ENCODE peak calls at places on chromosomes 2 and 18, in eight cellular contexts. R is HCT116; S is kidney; Z is HepG2; F is GM23338; M is small intestine; O is sigmoid colon; A is CD8-positive, alpha-beta T cell. N is an unnamed sample. For H3K36me3, the result is how much of the 10 kb centered on the place peaks cover.

GRCh38 chr2:30403592-30404353 is 43.3 kb upstream of the LCLAT1 start:
- DNase-seq in M (peak), Z (no peak), S (no peak), A (no peak), O (no peak), R (no peak), F (no peak), N (no peak)

GRCh38 chr18:70366174-70366573 is 77.3 kb downstream of the SOCS6 start:
- DNase-seq in O (no peak), M (no peak), S (no peak), Z (no peak), A (no peak), R (no peak), F (peak), N (no peak)

GRCh38 chr2:3222636-3223035 is 155.0 kb downstream of the EIPR1 start:
- DNase-seq in R (no peak), A (peak), S (no peak), O (no peak), M (peak), Z (no peak), F (no peak), N (no peak)

GRCh38 chr2:165348441-165348840 is 109.2 kb downstream of the SCN2A start:
- DNase-seq in F (no peak), O (no peak), Z (no peak), A (no peak), R (no peak), S (no peak), M (no peak), N (no peak)

GRCh38 chr2:75698928-75699327 is 11.8 kb downstream of the GCFC2 start:
- DNase-seq in S (no peak), F (no peak), R (no peak), A (no peak), M (no peak), Z (peak), O (no peak), N (no peak)

GRCh38 chr2:203586151-203586550 is 51.0 kb upstream of the RAPH1 start:
- DNase-seq in Z (no peak), F (no peak), A (no peak), O (no peak), S (no peak), R (no peak), M (no peak), N (no peak)

GRCh38 chr18:44715245-44715644 is 34.6 kb downstream of the SETBP1 start:
- DNase-seq in A (no peak), S (peak), O (peak), Z (no peak), R (no peak), M (no peak), F (no peak), N (no peak)

GRCh38 chr18:56043691-56044090 is 455.7 kb upstream of the TCF4 start:
- DNase-seq in M (no peak), Z (no peak), O (peak), R (no peak), S (no peak), F (peak), A (no peak), N (no peak)

GRCh38 chr2:207892676-207893402 is 123.1 kb upstream of the FZD5 start:
- DNase-seq in M (no peak), R (no peak), A (no peak), F (no peak), Z (no peak), O (no peak), S (no peak), N (no peak)

GRCh38 chr18:13527256-13527655 is 199.1 kb downstream of the FAM210A start:
- DNase-seq in R (no peak), A (no peak), M (no peak), S (no peak), Z (no peak), O (no peak), F (no peak), N (no peak)

GRCh38 chr2:188975497-188976102 is 1.4 kb downstream of the COL3A1 start:
- DNase-seq in A (no peak), F (peak), M (peak), Z (no peak), R (no peak), O (peak), S (no peak), N (no peak)

GRCh38 chr2:166238176-166238575 is 110.4 kb upstream of the SCN1A start:
- DNase-seq in A (no peak), S (no peak), Z (no peak), O (no peak), R (no peak), M (no peak), F (no peak), N (no peak)

GRCh38 chr2:106053116-106053515 is 141.0 kb downstream of the UXS1 start:
- DNase-seq in A (no peak), R (peak), F (no peak), M (no peak), S (no peak), O (no peak), Z (no peak), N (peak)

GRCh38 chr2:3284657-3285630 is 92.7 kb downstream of the EIPR1 start:
- DNase-seq in O (no peak), M (no peak), Z (no peak), A (no peak), S (no peak), F (no peak), R (no peak), N (no peak)

GRCh38 chr18:79590191-79591039 is 89.2 kb upstream of the CTDP1 start:
- DNase-seq in F (no peak), R (no peak), O (peak), Z (no peak), A (no peak), M (no peak), S (peak), N (no peak)

DNA sequence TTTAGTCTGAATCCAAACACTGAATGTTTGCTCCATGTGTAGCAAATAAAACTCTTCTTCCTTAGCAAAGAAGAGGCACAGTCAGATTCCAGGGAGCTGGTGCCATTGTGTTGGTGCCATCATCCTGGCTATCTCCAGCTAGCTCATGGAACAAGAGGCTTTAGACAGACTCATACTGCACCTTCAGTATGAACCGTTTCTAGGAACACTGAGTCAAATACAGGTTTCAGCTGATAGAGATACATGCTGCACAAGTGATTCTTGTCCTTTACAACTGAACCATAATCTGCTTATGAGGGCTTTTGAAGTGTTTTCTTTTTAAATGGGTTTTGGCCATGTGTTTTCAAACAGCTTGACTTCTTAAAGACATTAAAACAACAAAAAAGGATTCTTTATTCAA is 57.9 kb downstream of the DYNC1I2 start:
- DNase-seq in F (no peak), S (no peak), A (no peak), Z (no peak), M (no peak), R (no peak), O (no peak), N (no peak)
- H3K36me3 ChIP-seq in F (under half), S (under half), A (under half), Z (under half), M (under half), R (under half), O (under half), N (half or more)

DNA sequence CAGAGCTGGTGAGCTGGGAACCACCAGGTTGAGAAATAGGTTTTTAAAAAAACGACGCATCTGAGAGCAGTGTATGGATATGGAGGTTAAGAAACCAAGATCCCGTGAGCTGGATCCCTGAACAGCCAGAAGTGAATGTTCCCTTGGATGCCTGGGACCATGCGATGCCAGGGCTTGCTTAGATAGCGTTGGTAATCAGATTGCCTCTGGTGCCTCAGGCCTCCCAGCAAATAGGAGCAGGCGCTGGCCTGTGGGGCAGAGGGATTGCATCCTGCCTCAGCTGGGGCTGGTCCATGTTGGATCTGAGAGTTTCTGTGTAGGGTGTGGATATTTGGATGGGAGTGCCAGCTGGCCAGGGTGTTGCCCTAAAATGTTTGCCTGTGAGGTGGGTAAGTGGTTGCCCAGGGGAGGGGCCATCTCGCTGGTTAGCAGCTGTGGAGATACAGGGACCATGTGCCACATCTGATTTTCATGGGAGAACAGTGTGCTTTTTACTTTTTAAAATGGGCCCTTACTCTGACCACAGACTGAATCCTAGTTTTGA is 80.8 kb upstream of the MCFD2 start:
- DNase-seq in O (no peak), A (no peak), M (no peak), S (no peak), Z (no peak), R (no peak), F (no peak), N (no peak)
- H3K36me3 ChIP-seq in O (under half), A (under half), M (under half), S (under half), Z (under half), R (under half), F (under half), N (under half)

GRCh38 chr2:97736185-97736584 is 22.8 kb downstream of the ZAP70 start:
- DNase-seq in R (no peak), Z (no peak), F (no peak), O (no peak), S (no peak), M (no peak), A (no peak), N (no peak)
- H3K36me3 ChIP-seq in R (under half), Z (under half), F (under half), O (under half), S (under half), M (under half), A (half or more), N (under half)

DNA sequence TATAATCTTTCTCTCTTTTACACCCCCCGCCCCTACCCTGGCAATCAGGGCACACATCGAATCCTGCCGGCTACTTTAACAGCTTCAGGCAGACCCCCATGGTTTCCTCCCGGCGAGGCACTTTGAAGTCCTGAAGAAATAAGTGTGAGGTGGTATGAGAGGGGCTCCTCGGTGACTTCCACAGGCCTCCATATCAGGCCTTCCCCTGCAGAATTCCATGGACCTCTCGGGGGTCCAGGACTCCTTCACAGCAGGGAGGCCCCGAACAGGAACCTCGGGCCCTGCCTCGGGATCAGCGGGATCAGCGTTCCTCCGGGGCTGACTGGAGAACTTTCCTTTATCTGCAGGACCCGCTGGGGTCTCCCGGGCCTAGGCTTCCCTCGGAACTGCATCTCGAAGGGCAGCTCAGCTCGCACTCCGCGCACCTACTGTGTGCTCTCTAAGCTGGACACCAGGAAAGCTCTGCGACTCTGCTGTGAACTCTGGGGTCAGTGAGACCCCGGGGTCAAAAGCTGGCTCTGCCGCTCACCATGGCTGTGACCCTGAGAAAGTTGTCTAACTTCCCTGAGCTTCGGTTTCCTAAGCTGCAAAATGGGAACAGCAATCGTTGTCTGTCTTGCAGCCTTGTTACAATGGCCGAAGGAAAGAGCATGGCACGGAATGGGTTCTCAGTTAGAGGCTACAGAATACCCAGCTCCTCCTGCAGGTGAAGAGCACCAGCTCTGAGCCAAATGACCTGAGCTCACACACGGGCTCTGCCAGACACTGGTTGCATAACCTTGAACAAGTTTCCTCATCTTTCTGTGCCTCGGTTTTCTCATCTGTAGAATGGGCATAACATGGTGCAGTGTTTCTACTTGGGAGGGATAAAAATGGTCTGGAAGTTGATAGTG is 97.4 kb upstream of the ID2 start:
- DNase-seq in R (no peak), Z (no peak), O (no peak), M (no peak), A (peak), F (no peak), S (peak), N (no peak)
- H3K36me3 ChIP-seq in R (under half), Z (under half), O (under half), M (under half), A (under half), F (under half), S (under half), N (under half)

GRCh38 chr2:215358891-215359575 is 47.2 kb downstream of the ATIC start:
- DNase-seq in S (no peak), A (no peak), F (no peak), Z (no peak), R (no peak), M (no peak), O (no peak), N (no peak)
- H3K36me3 ChIP-seq in S (under half), A (under half), F (under half), Z (under half), R (under half), M (under half), O (under half), N (under half)

DNA sequence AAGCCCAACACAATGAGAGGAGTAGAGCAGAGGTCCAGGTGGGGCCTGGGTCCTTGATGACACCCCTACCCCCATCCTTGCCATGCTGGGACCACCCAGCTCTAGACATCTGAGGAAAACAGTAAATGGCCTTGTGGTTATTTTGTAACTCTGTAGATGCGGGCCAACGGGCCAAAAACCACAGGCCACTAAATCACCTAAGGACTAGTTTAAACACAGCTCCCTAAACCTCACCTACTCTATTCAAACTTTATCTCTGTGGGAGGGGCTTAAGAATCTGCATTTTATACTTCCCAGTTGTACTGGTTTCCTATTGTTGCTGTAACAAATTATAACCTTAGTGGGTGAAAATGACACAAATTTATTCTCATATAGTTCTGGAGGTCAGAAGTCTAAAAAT is 19.0 kb upstream of the SERTAD2 start:
- DNase-seq in R (no peak), M (no peak), O (no peak), S (no peak), A (no peak), F (no peak), Z (no peak), N (no peak)
- H3K36me3 ChIP-seq in R (under half), M (under half), O (under half), S (under half), A (under half), F (under half), Z (under half), N (under half)

DNA sequence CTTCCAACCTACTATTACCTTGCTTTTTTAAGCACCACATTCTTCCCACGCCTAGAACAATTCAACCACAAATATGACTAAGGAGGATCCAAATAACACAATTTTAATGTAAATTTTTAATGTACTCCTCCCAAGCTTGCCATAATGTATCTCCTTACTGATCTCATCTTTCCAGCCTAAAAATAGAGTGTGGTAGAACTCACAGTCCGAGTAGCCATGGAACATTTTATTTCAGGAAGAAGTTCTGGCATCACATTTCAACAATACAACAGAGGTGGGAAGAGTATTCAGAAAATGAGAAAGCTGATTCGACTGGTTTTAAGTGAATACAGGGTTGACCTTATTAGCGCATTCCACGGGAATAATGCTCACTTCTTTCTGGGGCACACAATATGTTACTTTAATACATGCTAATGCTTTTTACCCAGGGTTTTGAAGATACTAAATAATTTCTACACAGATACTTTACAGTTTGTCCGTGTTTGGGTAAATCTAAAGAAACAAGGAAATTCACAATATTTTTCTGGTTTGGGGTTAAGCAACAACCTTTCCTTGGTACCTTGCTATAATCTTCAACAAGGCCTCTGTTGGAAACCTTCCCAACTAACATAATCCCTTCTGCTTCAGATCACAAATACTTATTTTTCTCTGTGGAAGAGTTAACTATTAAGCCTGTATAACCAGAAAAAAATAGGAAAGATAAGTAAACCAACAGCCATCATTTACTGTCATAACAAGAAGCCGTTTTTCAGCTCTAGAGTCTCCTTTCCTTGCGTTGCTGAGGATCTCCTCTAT is 15.2 kb downstream of the FEZ2 start:
- DNase-seq in R (no peak), A (no peak), F (no peak), O (no peak), Z (no peak), M (no peak), S (no peak), N (no peak)
- H3K36me3 ChIP-seq in R (under half), A (under half), F (under half), O (under half), Z (under half), M (under half), S (under half), N (half or more)

DNA sequence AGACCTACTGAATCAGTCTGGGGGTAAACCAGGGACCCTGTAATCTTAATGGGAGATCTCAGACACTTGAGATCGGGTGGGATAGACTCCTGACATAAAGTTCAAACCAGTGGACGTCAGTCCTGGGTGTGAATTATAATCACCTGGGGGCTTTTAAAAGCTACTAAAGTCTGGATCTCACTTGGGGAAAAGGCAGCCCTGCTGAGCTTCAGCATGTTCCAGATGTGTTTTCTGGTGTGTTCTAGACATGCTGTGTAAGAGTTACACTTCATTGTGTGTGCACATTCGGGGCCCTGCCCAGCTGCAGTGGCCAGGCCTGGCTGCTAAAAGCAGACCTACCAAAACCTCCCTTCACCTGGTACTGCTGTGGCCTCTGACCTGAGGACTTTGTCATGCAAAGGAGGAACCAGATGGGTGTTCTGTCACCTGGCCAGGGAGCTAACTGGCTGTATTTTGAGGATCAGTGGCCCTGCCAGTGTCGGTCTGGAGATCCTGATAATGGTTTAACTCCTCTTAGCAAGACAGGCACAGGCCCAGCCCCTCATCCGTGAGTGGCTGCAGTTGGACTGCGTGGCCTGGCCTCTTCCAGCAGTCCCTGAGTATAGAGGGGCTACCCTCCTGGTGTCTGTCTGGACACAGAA is 10.6 kb downstream of the RRM2 start:
- DNase-seq in F (peak), S (no peak), M (peak), O (peak), A (no peak), R (no peak), Z (no peak), N (no peak)
- H3K36me3 ChIP-seq in F (under half), S (under half), M (under half), O (under half), A (under half), R (under half), Z (under half), N (half or more)

GRCh38 chr18:1014951-1015627 is 110.4 kb downstream of the ADCYAP1 start:
- DNase-seq in Z (no peak), S (no peak), F (peak), A (no peak), R (no peak), M (no peak), O (no peak), N (no peak)

GRCh38 chr18:1015777-1016176 is 111.1 kb downstream of the ADCYAP1 start:
- DNase-seq in F (no peak), Z (no peak), A (no peak), R (no peak), S (no peak), M (no peak), O (no peak), N (no peak)

GRCh38 chr18:1017227-1017626 is 112.6 kb downstream of the ADCYAP1 start:
- DNase-seq in R (no peak), F (no peak), O (no peak), S (no peak), M (no peak), A (no peak), Z (no peak), N (no peak)

GRCh38 chr18:1018211-1018651 is 113.6 kb downstream of the ADCYAP1 start:
- DNase-seq in M (no peak), R (no peak), F (no peak), A (no peak), Z (no peak), S (no peak), O (no peak), N (no peak)

GRCh38 chr18:1017679-1018078 is 113.0 kb downstream of the ADCYAP1 start:
- DNase-seq in R (no peak), A (no peak), M (no peak), O (no peak), Z (no peak), S (no peak), F (peak), N (no peak)
- H3K36me3 ChIP-seq in R (under half), A (under half), M (under half), O (under half), Z (under half), S (under half), F (under half), N (under half)

DNA sequence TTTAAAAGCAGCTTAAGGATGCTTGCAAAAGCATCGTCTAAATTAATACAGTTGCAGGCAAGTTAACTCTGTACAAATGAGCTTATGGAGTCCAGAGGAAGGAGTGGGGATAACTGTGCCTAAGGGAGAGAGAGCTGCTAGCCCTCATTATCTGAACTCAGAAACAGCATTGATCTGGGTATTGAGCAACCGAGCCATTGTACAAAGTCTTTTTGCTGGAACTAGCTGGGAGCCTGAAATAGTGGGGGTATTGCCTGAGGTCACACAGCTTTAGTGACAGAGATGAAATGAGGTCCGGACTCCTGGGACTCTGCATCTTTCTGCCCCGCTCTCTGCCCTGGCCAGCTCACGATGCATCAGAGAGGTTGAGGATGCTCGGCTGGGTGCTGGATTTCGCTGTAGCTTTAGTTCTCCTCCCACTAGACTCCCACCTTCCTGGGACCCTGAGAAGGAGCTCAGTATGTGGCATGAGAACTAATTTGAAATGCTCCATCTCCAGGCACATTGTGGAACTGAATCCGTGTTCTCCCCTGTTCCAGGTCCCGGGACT is 67.5 kb upstream of the ATG16L1 start:
- DNase-seq in S (no peak), Z (peak), M (no peak), F (no peak), R (no peak), A (no peak), O (no peak), N (no peak)
- H3K36me3 ChIP-seq in S (under half), Z (under half), M (under half), F (under half), R (under half), A (half or more), O (under half), N (under half)

N was measured in SK-N-MC.